ENCODE peak calls at places on chromosomes 5 and 9, in eight cellular contexts. D is hepatocyte, N is mammary epithelial cell, M is sigmoid colon, Q is neuronal stem cell, S is aorta, C is right lobe of liver, L is heart right ventricle. E is an unnamed sample. For H3K4me1, the result is how much of the 10 kb centered on the place peaks cover.

GRCh38 chr5:159309689-159310433 is 20.4 kb downstream of the IL12B start:
- DNase-seq in C (no peak), S (no peak), N (no peak), D (no peak), L (no peak), Q (no peak), M (no peak), E (no peak)

GRCh38 chr9:128420651-128421473 is at the start of gene CERCAM:
- DNase-seq in C (no peak), Q (peak), D (peak), L (peak), N (peak), S (peak), M (peak), E (peak)

GRCh38 chr5:111967463-111967862 is 210.5 kb upstream of the NREP start:
- DNase-seq in S (no peak), N (no peak), D (no peak), C (no peak), L (no peak), Q (no peak), M (no peak), E (no peak)

GRCh38 chr5:75567710-75568109 is 43.5 kb upstream of the ANKDD1B start:
- DNase-seq in Q (no peak), L (no peak), N (peak), C (no peak), D (peak), S (no peak), M (no peak), E (peak)

GRCh38 chr9:114551750-114552685 is 35.6 kb upstream of the ATP6V1G1 start:
- DNase-seq in M (peak), L (peak), S (peak), N (peak), Q (no peak), C (no peak), D (peak), E (peak)

GRCh38 chr9:94867842-94868312 is 141.4 kb downstream of the AOPEP start:
- DNase-seq in D (peak), Q (no peak), L (no peak), N (peak), M (no peak), S (no peak), C (no peak), E (peak)

GRCh38 chr5:151295801-151296477 is 7.6 kb downstream of the SLC36A3 start:
- DNase-seq in C (no peak), D (no peak), S (no peak), N (no peak), M (no peak), Q (no peak), L (no peak), E (no peak)

GRCh38 chr9:84325347-84325982 is 15.1 kb downstream of the SLC28A3 start:
- DNase-seq in C (no peak), Q (no peak), N (peak), L (no peak), M (no peak), S (no peak), D (peak), E (no peak)

GRCh38 chr5:74013222-74013621 is 387.2 kb downstream of the ARHGEF28 start:
- DNase-seq in Q (no peak), M (no peak), C (no peak), L (no peak), N (peak), D (no peak), S (no peak), E (no peak)

GRCh38 chr5:168528521-168529360 is at the start of gene FBLL1:
- DNase-seq in S (no peak), Q (peak), D (peak), N (no peak), C (no peak), L (peak), M (no peak), E (peak)

GRCh38 chr9:11702529-11702928 is 990.7 kb upstream of the TYRP1 start:
- DNase-seq in L (no peak), M (no peak), N (no peak), Q (no peak), C (no peak), S (no peak), D (no peak), E (no peak)

GRCh38 chr9:129336601-129337286 is 158.7 kb upstream of the IER5L start:
- DNase-seq in M (no peak), C (no peak), L (no peak), N (peak), S (peak), D (peak), Q (no peak), E (peak)

GRCh38 chr5:11509793-11510192 is 394.5 kb downstream of the CTNND2 start:
- DNase-seq in C (no peak), S (no peak), L (no peak), D (no peak), M (no peak), N (no peak), Q (no peak), E (no peak)

GRCh38 chr9:87109851-87110250 is 162.5 kb upstream of the GAS1 start:
- DNase-seq in C (no peak), L (no peak), N (peak), D (no peak), S (no peak), M (no peak), Q (no peak), E (peak)

GRCh38 chr5:120960510-120960909 is 496.4 kb downstream of the PRR16 start:
- DNase-seq in C (no peak), L (no peak), M (no peak), N (no peak), Q (no peak), S (no peak), D (no peak), E (no peak)

GRCh38 chr5:54295658-54296276 is 14.6 kb downstream of the ARL15 start:
- DNase-seq in L (peak), Q (no peak), D (no peak), N (no peak), M (no peak), S (no peak), C (no peak), E (peak)

GRCh38 chr9:102085548-102085947 is 347.1 kb upstream of the GRIN3A start:
- DNase-seq in D (no peak), C (no peak), S (no peak), N (no peak), M (no peak), L (no peak), Q (no peak), E (no peak)
- H3K27ac ChIP-seq in D (no peak), C (no peak), S (no peak), N (no peak), M (no peak), L (no peak), Q (no peak), E (no peak)

GRCh38 chr5:154476343-154477213 is 1.4 kb downstream of the HAND1 start:
- DNase-seq in D (no peak), M (no peak), N (no peak), C (no peak), S (no peak), Q (no peak), L (no peak), E (no peak)
- H3K4me3 ChIP-seq in D (peak), M (peak), N (no peak), C (no peak), S (no peak), Q (no peak), L (peak), E (peak)

DNA sequence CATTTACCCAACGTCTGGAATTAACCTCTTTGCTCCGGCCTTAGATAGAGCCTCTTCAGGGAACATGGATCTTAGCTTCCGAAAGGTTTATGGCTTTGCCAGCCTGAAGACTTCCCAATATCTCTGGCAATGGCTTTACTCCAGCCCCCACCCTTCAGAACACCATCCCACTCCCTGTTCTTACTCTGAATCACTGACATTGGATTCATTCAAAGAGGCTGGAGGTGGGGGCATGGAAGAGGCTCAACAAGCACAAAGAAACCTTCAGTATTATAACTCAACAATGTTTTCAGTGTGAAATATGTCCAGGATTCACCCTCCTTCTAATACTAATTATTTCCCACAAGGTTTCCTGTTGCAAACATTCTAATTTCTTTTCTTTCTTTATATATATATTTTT is 91.5 kb downstream of the ASTN2 start:
- DNase-seq in Q (no peak), N (no peak), L (no peak), M (no peak), S (no peak), C (no peak), D (no peak), E (no peak)
- H3K4me1 ChIP-seq in Q (under half), N (under half), L (under half), M (under half), S (under half), C (under half), D (under half), E (under half)

GRCh38 chr5:136020001-136020382 is 8.8 kb upstream of the TGFBI start:
- DNase-seq in L (no peak), C (no peak), S (no peak), D (no peak), Q (no peak), N (no peak), M (peak), E (no peak)

GRCh38 chr5:136020383-136021015 is 8.3 kb upstream of the TGFBI start:
- DNase-seq in L (no peak), M (peak), N (peak), C (no peak), Q (no peak), S (no peak), D (peak), E (peak)

GRCh38 chr5:136016945-136017530 is 11.8 kb upstream of the TGFBI start:
- DNase-seq in C (no peak), D (no peak), S (peak), M (peak), L (no peak), Q (no peak), N (peak), E (peak)

GRCh38 chr5:136021016-136021405 is 7.8 kb upstream of the TGFBI start:
- DNase-seq in Q (no peak), L (no peak), D (no peak), M (peak), C (no peak), N (peak), S (no peak), E (peak)

DNA sequence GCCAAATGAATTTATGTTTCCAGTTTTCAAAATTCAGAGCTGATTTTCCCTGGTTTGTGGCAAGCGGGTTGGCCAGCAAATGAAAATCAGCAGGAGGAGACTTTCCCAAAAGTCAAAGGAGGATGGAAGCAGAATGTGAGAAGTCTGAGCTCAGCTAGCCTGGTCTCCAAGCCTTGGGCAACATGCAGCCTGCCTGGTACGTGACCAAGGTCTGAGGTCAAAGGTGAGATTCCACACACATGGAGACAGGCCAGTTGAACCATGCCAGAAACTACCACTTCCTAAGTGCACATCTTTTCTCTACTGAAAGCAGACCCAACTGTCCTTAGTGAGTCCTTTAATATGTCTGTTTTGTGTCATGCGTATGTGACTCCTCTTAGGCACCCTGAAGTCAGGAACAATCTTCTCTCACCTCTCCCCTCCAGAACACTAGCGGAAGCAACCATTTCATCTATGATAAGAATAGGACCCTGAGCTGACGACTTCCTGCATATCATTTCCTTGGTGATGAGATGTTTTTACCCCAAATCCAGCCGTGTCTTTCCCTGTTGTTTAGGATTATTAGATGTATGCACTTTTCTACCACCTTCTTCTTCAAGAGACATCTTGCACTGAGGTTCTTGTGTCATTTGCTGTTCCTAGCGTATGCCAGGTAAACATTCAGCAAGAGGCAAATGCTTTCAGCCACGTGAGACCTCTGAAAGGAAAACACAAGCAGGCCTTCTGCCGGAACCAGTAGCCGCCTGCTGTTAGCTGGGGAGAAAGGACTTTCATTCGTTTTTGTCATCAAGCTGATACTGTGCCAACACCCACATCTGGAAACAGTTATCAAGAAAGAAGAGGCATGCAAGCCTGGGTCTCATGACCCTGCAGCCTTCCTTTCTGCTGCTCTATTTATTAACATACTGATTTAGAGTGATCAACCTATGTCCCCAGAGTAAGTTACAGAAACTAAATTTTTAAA is 9.7 kb upstream of the TGFBI start:
- DNase-seq in C (peak), M (peak), D (peak), Q (no peak), N (peak), S (no peak), L (peak), E (peak)
- H3K27ac ChIP-seq in C (peak), M (peak), D (peak), Q (no peak), N (peak), S (no peak), L (no peak), E (no peak)

GRCh38 chr9:93807166-93808013 is 147.8 kb downstream of the BARX1 start:
- DNase-seq in Q (no peak), M (no peak), D (no peak), S (peak), N (no peak), L (no peak), C (no peak), E (no peak)
- H3K4me3 ChIP-seq in Q (no peak), M (no peak), D (no peak), S (no peak), N (no peak), L (no peak), C (no peak), E (no peak)

GRCh38 chr5:109866051-109866450 is 176.3 kb downstream of the MAN2A1 start:
- DNase-seq in C (no peak), Q (no peak), L (no peak), N (peak), M (no peak), S (no peak), D (no peak), E (peak)
- H3K4me1 ChIP-seq in C (under half), Q (under half), L (under half), N (under half), M (under half), S (under half), D (under half), E (under half)

GRCh38 chr9:136835162-136835931 is 6.9 kb upstream of the AJM1 start:
- DNase-seq in Q (no peak), S (no peak), D (no peak), L (no peak), C (peak), N (no peak), M (no peak), E (no peak)
- H3K27ac ChIP-seq in Q (no peak), S (no peak), D (no peak), L (no peak), C (no peak), N (no peak), M (no peak), E (peak)

E was measured in cardiac muscle cell.